ENCODE peak calls at places on chromosome 7, in seven cellular contexts. One of them, this sample, is unnamed.

GRCh38 chr7:105806592-105807266 is 69.7 kb downstream of the ATXN7L1 start:
- DNase-seq in nephron progenitor cell: no peak
- DNase-seq in ovary: no peak
- DNase-seq in psoas muscle: no peak
- DNase-seq in lung: no peak
- DNase-seq in prostate gland: no peak
- DNase-seq in endothelial cell of umbilical vein: peak
- DNase-seq in this sample: no peak

GRCh38 chr7:78437118-78437517 is 638.5 kb downstream of the PHTF2 start:
- DNase-seq in nephron progenitor cell: no peak
- DNase-seq in psoas muscle: no peak
- DNase-seq in lung: no peak
- DNase-seq in ovary: no peak
- DNase-seq in prostate gland: no peak
- DNase-seq in endothelial cell of umbilical vein: no peak
- DNase-seq in this sample: no peak

GRCh38 chr7:138802706-138803105 is 4.7 kb upstream of the ATP6V0A4 start:
- DNase-seq in ovary: no peak
- DNase-seq in psoas muscle: no peak
- DNase-seq in prostate gland: no peak
- DNase-seq in nephron progenitor cell: no peak
- DNase-seq in lung: no peak
- DNase-seq in endothelial cell of umbilical vein: no peak
- DNase-seq in this sample: no peak

GRCh38 chr7:134742688-134743350 is 36.6 kb upstream of the CALD1 start:
- DNase-seq in prostate gland: no peak
- DNase-seq in ovary: peak
- DNase-seq in lung: no peak
- DNase-seq in endothelial cell of umbilical vein: no peak
- DNase-seq in psoas muscle: peak
- DNase-seq in nephron progenitor cell: no peak
- DNase-seq in this sample: no peak

GRCh38 chr7:150949564-150949963 is 28.6 kb downstream of the KCNH2 start:
- DNase-seq in psoas muscle: no peak
- DNase-seq in ovary: no peak
- DNase-seq in nephron progenitor cell: no peak
- DNase-seq in prostate gland: no peak
- DNase-seq in lung: no peak
- DNase-seq in endothelial cell of umbilical vein: no peak
- DNase-seq in this sample: no peak

GRCh38 chr7:157961731-157962457 is 625.1 kb downstream of the DNAJB6 start:
- DNase-seq in lung: no peak
- DNase-seq in nephron progenitor cell: no peak
- DNase-seq in prostate gland: no peak
- DNase-seq in endothelial cell of umbilical vein: no peak
- DNase-seq in psoas muscle: no peak
- DNase-seq in ovary: no peak
- DNase-seq in this sample: no peak

GRCh38 chr7:1083729-1084657 is 3.9 kb upstream of the GPER1 start:
- DNase-seq in psoas muscle: peak
- DNase-seq in endothelial cell of umbilical vein: peak
- DNase-seq in lung: peak
- DNase-seq in nephron progenitor cell: no peak
- DNase-seq in ovary: no peak
- DNase-seq in prostate gland: peak
- DNase-seq in this sample: no peak

GRCh38 chr7:27183682-27184341 is 1.2 kb downstream of the HOXA11 start:
- DNase-seq in lung: no peak
- DNase-seq in prostate gland: no peak
- DNase-seq in ovary: no peak
- DNase-seq in nephron progenitor cell: peak
- DNase-seq in endothelial cell of umbilical vein: peak
- DNase-seq in psoas muscle: no peak
- DNase-seq in this sample: no peak

GRCh38 chr7:41641006-41641714 is 61.7 kb downstream of the INHBA start:
- DNase-seq in nephron progenitor cell: no peak
- DNase-seq in lung: no peak
- DNase-seq in psoas muscle: no peak
- DNase-seq in ovary: no peak
- DNase-seq in prostate gland: no peak
- DNase-seq in endothelial cell of umbilical vein: no peak
- DNase-seq in this sample: no peak

GRCh38 chr7:82729172-82730030 is 285.8 kb upstream of the CACNA2D1 start:
- DNase-seq in prostate gland: peak
- DNase-seq in nephron progenitor cell: peak
- DNase-seq in lung: no peak
- DNase-seq in psoas muscle: no peak
- DNase-seq in endothelial cell of umbilical vein: peak
- DNase-seq in ovary: no peak
- DNase-seq in this sample: no peak

GRCh38 chr7:45088146-45088701 is 545 bp downstream of the NACAD start:
- DNase-seq in lung: no peak
- DNase-seq in ovary: no peak
- DNase-seq in nephron progenitor cell: no peak
- DNase-seq in endothelial cell of umbilical vein: no peak
- DNase-seq in psoas muscle: no peak
- DNase-seq in prostate gland: no peak
- DNase-seq in this sample: no peak

GRCh38 chr7:130210181-130210935 is 2.7 kb downstream of the SSMEM1 start:
- DNase-seq in endothelial cell of umbilical vein: no peak
- DNase-seq in ovary: no peak
- DNase-seq in psoas muscle: no peak
- DNase-seq in lung: no peak
- DNase-seq in nephron progenitor cell: no peak
- DNase-seq in prostate gland: no peak
- DNase-seq in this sample: no peak

GRCh38 chr7:130207642-130208041 is at the start of gene SSMEM1:
- DNase-seq in lung: no peak
- DNase-seq in endothelial cell of umbilical vein: no peak
- DNase-seq in ovary: no peak
- DNase-seq in psoas muscle: no peak
- DNase-seq in nephron progenitor cell: no peak
- DNase-seq in prostate gland: no peak
- DNase-seq in this sample: no peak

GRCh38 chr7:130205084-130205947 is at the start of gene TMEM209:
- DNase-seq in lung: peak
- DNase-seq in endothelial cell of umbilical vein: peak
- DNase-seq in prostate gland: peak
- DNase-seq in nephron progenitor cell: peak
- DNase-seq in ovary: peak
- DNase-seq in psoas muscle: peak
- DNase-seq in this sample: peak

GRCh38 chr7:130208511-130208910 is 851 bp downstream of the SSMEM1 start:
- DNase-seq in psoas muscle: no peak
- DNase-seq in ovary: no peak
- DNase-seq in endothelial cell of umbilical vein: no peak
- DNase-seq in prostate gland: no peak
- DNase-seq in nephron progenitor cell: no peak
- DNase-seq in lung: no peak
- DNase-seq in this sample: no peak

GRCh38 chr7:130207033-130207432 is 627 bp upstream of the SSMEM1 start:
- DNase-seq in endothelial cell of umbilical vein: no peak
- DNase-seq in prostate gland: no peak
- DNase-seq in psoas muscle: no peak
- DNase-seq in ovary: no peak
- DNase-seq in nephron progenitor cell: no peak
- DNase-seq in lung: no peak
- DNase-seq in this sample: no peak
- TF ChIP-seq CTCF in endothelial cell of umbilical vein: no peak
- TF ChIP-seq CTCF in prostate gland: no peak
- TF ChIP-seq CTCF in psoas muscle: no peak
- TF ChIP-seq CTCF in ovary: no peak
- TF ChIP-seq CTCF in nephron progenitor cell: no peak
- TF ChIP-seq CTCF in lung: no peak
- TF ChIP-seq CTCF in this sample: no peak

DNA sequence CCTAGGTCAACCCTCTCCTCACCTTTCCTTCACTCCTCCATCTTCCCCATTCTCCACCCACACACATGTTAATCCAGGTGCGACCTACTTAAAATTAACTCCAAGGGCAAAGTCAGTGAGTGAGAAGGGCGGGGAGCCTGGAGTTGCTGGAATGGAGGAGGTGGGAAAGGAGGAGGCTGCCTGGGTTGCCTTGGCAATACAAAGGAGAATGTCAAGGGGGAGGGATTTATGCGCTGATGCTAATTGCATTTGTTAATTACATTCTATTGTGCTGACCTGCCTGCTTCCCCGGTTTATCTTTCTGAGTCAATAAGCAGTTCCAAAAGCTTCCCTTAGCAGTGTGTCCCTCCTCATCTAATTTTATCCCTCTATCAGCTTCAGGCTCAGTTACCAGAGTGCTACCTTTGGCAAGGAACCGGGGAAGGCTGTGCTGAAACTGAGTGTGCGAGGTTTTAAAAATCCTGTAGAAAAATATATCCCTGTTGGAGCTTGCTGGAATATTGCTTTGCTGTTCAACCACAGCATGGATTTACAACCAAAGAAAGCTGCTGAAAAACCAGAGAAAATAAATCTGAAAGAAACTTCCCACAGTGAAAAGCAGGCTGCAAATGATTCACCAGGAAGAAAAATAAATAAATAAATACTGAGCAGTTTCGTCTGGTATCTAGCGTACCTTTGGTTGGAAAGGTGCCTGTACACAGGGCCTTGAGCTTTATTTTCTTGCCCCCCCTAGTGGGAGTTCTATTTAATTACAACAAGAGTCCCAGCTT is 113.2 kb upstream of the DGKB start:
- DNase-seq in endothelial cell of umbilical vein: peak
- DNase-seq in ovary: no peak
- DNase-seq in nephron progenitor cell: peak
- DNase-seq in lung: no peak
- DNase-seq in psoas muscle: no peak
- DNase-seq in prostate gland: peak
- DNase-seq in this sample: peak
- TF ChIP-seq CTCF in endothelial cell of umbilical vein: peak
- TF ChIP-seq CTCF in ovary: peak
- TF ChIP-seq CTCF in nephron progenitor cell: peak
- TF ChIP-seq CTCF in lung: no peak
- TF ChIP-seq CTCF in psoas muscle: peak
- TF ChIP-seq CTCF in prostate gland: peak
- TF ChIP-seq CTCF in this sample: peak

GRCh38 chr7:30915751-30916150 is 4.1 kb downstream of the AQP1 start:
- DNase-seq in ovary: no peak
- DNase-seq in prostate gland: no peak
- DNase-seq in endothelial cell of umbilical vein: no peak
- DNase-seq in lung: no peak
- DNase-seq in nephron progenitor cell: no peak
- DNase-seq in psoas muscle: no peak
- DNase-seq in this sample: no peak

GRCh38 chr7:30912454-30912985 is 867 bp downstream of the AQP1 start:
- DNase-seq in endothelial cell of umbilical vein: no peak
- DNase-seq in lung: no peak
- DNase-seq in ovary: no peak
- DNase-seq in nephron progenitor cell: no peak
- DNase-seq in psoas muscle: no peak
- DNase-seq in prostate gland: no peak
- DNase-seq in this sample: no peak

GRCh38 chr7:30914611-30915601 is 3.3 kb downstream of the AQP1 start:
- DNase-seq in psoas muscle: peak
- DNase-seq in ovary: no peak
- DNase-seq in nephron progenitor cell: no peak
- DNase-seq in endothelial cell of umbilical vein: no peak
- DNase-seq in prostate gland: no peak
- DNase-seq in lung: no peak
- DNase-seq in this sample: no peak

GRCh38 chr7:30912986-30913671 is 1.5 kb downstream of the AQP1 start:
- DNase-seq in endothelial cell of umbilical vein: no peak
- DNase-seq in ovary: no peak
- DNase-seq in lung: no peak
- DNase-seq in nephron progenitor cell: no peak
- DNase-seq in psoas muscle: no peak
- DNase-seq in prostate gland: no peak
- DNase-seq in this sample: no peak

GRCh38 chr7:30913821-30914515 is 2.3 kb downstream of the AQP1 start:
- DNase-seq in prostate gland: no peak
- DNase-seq in nephron progenitor cell: no peak
- DNase-seq in psoas muscle: no peak
- DNase-seq in ovary: no peak
- DNase-seq in lung: no peak
- DNase-seq in endothelial cell of umbilical vein: no peak
- DNase-seq in this sample: no peak
- TF ChIP-seq CTCF in prostate gland: no peak
- TF ChIP-seq CTCF in nephron progenitor cell: no peak
- TF ChIP-seq CTCF in psoas muscle: no peak
- TF ChIP-seq CTCF in ovary: no peak
- TF ChIP-seq CTCF in lung: no peak
- TF ChIP-seq CTCF in endothelial cell of umbilical vein: no peak
- TF ChIP-seq CTCF in this sample: no peak

DNA sequence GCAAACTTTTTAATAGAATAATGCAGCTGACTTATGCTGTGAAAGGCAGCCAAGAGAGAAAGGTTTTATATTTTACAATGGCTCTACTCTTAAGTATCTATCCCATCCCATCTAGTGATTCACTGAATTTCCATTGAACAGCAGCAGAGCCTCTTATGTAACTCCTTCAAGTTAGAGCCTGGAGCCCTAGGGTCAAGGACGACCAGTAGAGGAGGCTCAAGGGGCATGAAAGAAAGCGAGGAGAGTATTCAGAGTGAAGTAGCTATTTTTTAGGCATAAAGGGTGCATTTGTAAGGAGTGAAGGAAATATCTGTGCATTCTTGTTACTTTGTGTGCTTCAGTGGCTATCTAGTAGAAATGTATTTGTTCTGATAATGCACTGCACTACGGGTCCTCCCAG is 180.2 kb upstream of the TPK1 start:
- DNase-seq in prostate gland: no peak
- DNase-seq in psoas muscle: no peak
- DNase-seq in ovary: no peak
- DNase-seq in nephron progenitor cell: no peak
- DNase-seq in lung: no peak
- DNase-seq in endothelial cell of umbilical vein: no peak
- DNase-seq in this sample: no peak
- TF ChIP-seq CTCF in prostate gland: no peak
- TF ChIP-seq CTCF in psoas muscle: no peak
- TF ChIP-seq CTCF in ovary: no peak
- TF ChIP-seq CTCF in nephron progenitor cell: peak
- TF ChIP-seq CTCF in lung: no peak
- TF ChIP-seq CTCF in endothelial cell of umbilical vein: no peak
- TF ChIP-seq CTCF in this sample: no peak

GRCh38 chr7:43077285-43077684 is 35.2 kb upstream of the HECW1 start:
- DNase-seq in ovary: no peak
- DNase-seq in lung: no peak
- DNase-seq in prostate gland: no peak
- DNase-seq in nephron progenitor cell: no peak
- DNase-seq in endothelial cell of umbilical vein: no peak
- DNase-seq in psoas muscle: no peak
- DNase-seq in this sample: no peak

GRCh38 chr7:43076189-43076605 is 36.2 kb upstream of the HECW1 start:
- DNase-seq in psoas muscle: no peak
- DNase-seq in lung: no peak
- DNase-seq in nephron progenitor cell: no peak
- DNase-seq in ovary: no peak
- DNase-seq in endothelial cell of umbilical vein: no peak
- DNase-seq in prostate gland: no peak
- DNase-seq in this sample: no peak

GRCh38 chr7:43072530-43072929 is 39.9 kb upstream of the HECW1 start:
- DNase-seq in ovary: no peak
- DNase-seq in nephron progenitor cell: no peak
- DNase-seq in psoas muscle: no peak
- DNase-seq in prostate gland: no peak
- DNase-seq in endothelial cell of umbilical vein: peak
- DNase-seq in lung: no peak
- DNase-seq in this sample: no peak

GRCh38 chr7:43076606-43077005 is 35.8 kb upstream of the HECW1 start:
- DNase-seq in psoas muscle: no peak
- DNase-seq in ovary: no peak
- DNase-seq in endothelial cell of umbilical vein: no peak
- DNase-seq in nephron progenitor cell: no peak
- DNase-seq in lung: no peak
- DNase-seq in prostate gland: no peak
- DNase-seq in this sample: no peak

GRCh38 chr7:43071604-43072003 is 40.8 kb upstream of the HECW1 start:
- DNase-seq in ovary: no peak
- DNase-seq in psoas muscle: no peak
- DNase-seq in prostate gland: no peak
- DNase-seq in lung: no peak
- DNase-seq in nephron progenitor cell: peak
- DNase-seq in endothelial cell of umbilical vein: no peak
- DNase-seq in this sample: no peak
- TF ChIP-seq CTCF in ovary: no peak
- TF ChIP-seq CTCF in psoas muscle: no peak
- TF ChIP-seq CTCF in prostate gland: no peak
- TF ChIP-seq CTCF in lung: no peak
- TF ChIP-seq CTCF in nephron progenitor cell: peak
- TF ChIP-seq CTCF in endothelial cell of umbilical vein: no peak
- TF ChIP-seq CTCF in this sample: peak

This sample was measured in progenitor cell of endocrine pancreas.